ENCODE peak calls at places on chromosome 4, in nine cellular contexts. One of them, this sample, is unnamed.

GRCh38 chr4:124199755-124200154 is 512.8 kb downstream of the ANKRD50 start:
- DNase-seq in heart left ventricle: no peak
- DNase-seq in activated gamma-delta T cell treated with anti-CD3 and anti-CD28 coated beads, Interleukin-2, amount 50 U/mL, for 16 hours: no peak
- DNase-seq in stimulated activated CD4-positive, alpha-beta T cell treated with anti-CD3 and anti-CD28 coated beads, Interleukin-1b, Interleukin-23, amount 100 ng/mL, for 1 hour: no peak
- DNase-seq in effector CD4-positive, alpha-beta T cell: no peak
- DNase-seq in activated naive CD4-positive, alpha-beta T cell treated with anti-CD3 and anti-CD28 coated beads for 36 hours: no peak
- DNase-seq in naive thymus-derived CD4-positive, alpha-beta T cell: no peak
- DNase-seq in NCI-H1417: no peak
- DNase-seq in AG04450: no peak
- DNase-seq in this sample: no peak

GRCh38 chr4:8341691-8342090 is 72.1 kb downstream of the HTRA3 start:
- DNase-seq in heart left ventricle: peak; percentile 81
- DNase-seq in activated gamma-delta T cell treated with anti-CD3 and anti-CD28 coated beads, Interleukin-2, amount 50 U/mL, for 16 hours: no peak
- DNase-seq in stimulated activated CD4-positive, alpha-beta T cell treated with anti-CD3 and anti-CD28 coated beads, Interleukin-1b, Interleukin-23, amount 100 ng/mL, for 1 hour: no peak
- DNase-seq in effector CD4-positive, alpha-beta T cell: no peak
- DNase-seq in activated naive CD4-positive, alpha-beta T cell treated with anti-CD3 and anti-CD28 coated beads for 36 hours: no peak
- DNase-seq in naive thymus-derived CD4-positive, alpha-beta T cell: no peak
- DNase-seq in NCI-H1417: no peak
- DNase-seq in AG04450: no peak
- DNase-seq in this sample: no peak

GRCh38 chr4:156190606-156191005 is 236.9 kb upstream of the CTSO start:
- DNase-seq in heart left ventricle: no peak
- DNase-seq in activated gamma-delta T cell treated with anti-CD3 and anti-CD28 coated beads, Interleukin-2, amount 50 U/mL, for 16 hours: no peak
- DNase-seq in stimulated activated CD4-positive, alpha-beta T cell treated with anti-CD3 and anti-CD28 coated beads, Interleukin-1b, Interleukin-23, amount 100 ng/mL, for 1 hour: no peak
- DNase-seq in effector CD4-positive, alpha-beta T cell: no peak
- DNase-seq in activated naive CD4-positive, alpha-beta T cell treated with anti-CD3 and anti-CD28 coated beads for 36 hours: no peak
- DNase-seq in naive thymus-derived CD4-positive, alpha-beta T cell: no peak
- DNase-seq in NCI-H1417: no peak
- DNase-seq in AG04450: peak; percentile 44
- DNase-seq in this sample: no peak

GRCh38 chr4:87060957-87061356 is 126.1 kb downstream of the AFF1 start:
- DNase-seq in heart left ventricle: no peak
- DNase-seq in activated gamma-delta T cell treated with anti-CD3 and anti-CD28 coated beads, Interleukin-2, amount 50 U/mL, for 16 hours: no peak
- DNase-seq in stimulated activated CD4-positive, alpha-beta T cell treated with anti-CD3 and anti-CD28 coated beads, Interleukin-1b, Interleukin-23, amount 100 ng/mL, for 1 hour: no peak
- DNase-seq in effector CD4-positive, alpha-beta T cell: no peak
- DNase-seq in activated naive CD4-positive, alpha-beta T cell treated with anti-CD3 and anti-CD28 coated beads for 36 hours: no peak
- DNase-seq in naive thymus-derived CD4-positive, alpha-beta T cell: no peak
- DNase-seq in NCI-H1417: no peak
- DNase-seq in AG04450: peak; percentile 44
- DNase-seq in this sample: no peak

GRCh38 chr4:76879731-76880364 is 18.1 kb downstream of the SOWAHB start:
- DNase-seq in heart left ventricle: no peak
- DNase-seq in activated gamma-delta T cell treated with anti-CD3 and anti-CD28 coated beads, Interleukin-2, amount 50 U/mL, for 16 hours: no peak
- DNase-seq in stimulated activated CD4-positive, alpha-beta T cell treated with anti-CD3 and anti-CD28 coated beads, Interleukin-1b, Interleukin-23, amount 100 ng/mL, for 1 hour: no peak
- DNase-seq in effector CD4-positive, alpha-beta T cell: no peak
- DNase-seq in activated naive CD4-positive, alpha-beta T cell treated with anti-CD3 and anti-CD28 coated beads for 36 hours: no peak
- DNase-seq in naive thymus-derived CD4-positive, alpha-beta T cell: no peak
- DNase-seq in NCI-H1417: no peak
- DNase-seq in AG04450: peak; percentile 15
- DNase-seq in this sample: no peak

GRCh38 chr4:146900295-146900694 is 45.4 kb downstream of the TTC29 start:
- DNase-seq in heart left ventricle: no peak
- DNase-seq in activated gamma-delta T cell treated with anti-CD3 and anti-CD28 coated beads, Interleukin-2, amount 50 U/mL, for 16 hours: no peak
- DNase-seq in stimulated activated CD4-positive, alpha-beta T cell treated with anti-CD3 and anti-CD28 coated beads, Interleukin-1b, Interleukin-23, amount 100 ng/mL, for 1 hour: no peak
- DNase-seq in effector CD4-positive, alpha-beta T cell: no peak
- DNase-seq in activated naive CD4-positive, alpha-beta T cell treated with anti-CD3 and anti-CD28 coated beads for 36 hours: no peak
- DNase-seq in naive thymus-derived CD4-positive, alpha-beta T cell: no peak
- DNase-seq in NCI-H1417: no peak
- DNase-seq in AG04450: no peak
- DNase-seq in this sample: no peak

GRCh38 chr4:11480683-11481082 is 52.0 kb upstream of the HS3ST1 start:
- DNase-seq in heart left ventricle: peak; percentile 40
- DNase-seq in activated gamma-delta T cell treated with anti-CD3 and anti-CD28 coated beads, Interleukin-2, amount 50 U/mL, for 16 hours: no peak
- DNase-seq in stimulated activated CD4-positive, alpha-beta T cell treated with anti-CD3 and anti-CD28 coated beads, Interleukin-1b, Interleukin-23, amount 100 ng/mL, for 1 hour: no peak
- DNase-seq in effector CD4-positive, alpha-beta T cell: no peak
- DNase-seq in activated naive CD4-positive, alpha-beta T cell treated with anti-CD3 and anti-CD28 coated beads for 36 hours: peak; percentile 36
- DNase-seq in naive thymus-derived CD4-positive, alpha-beta T cell: no peak
- DNase-seq in NCI-H1417: no peak
- DNase-seq in AG04450: no peak
- DNase-seq in this sample: no peak

GRCh38 chr4:11720292-11720691 is 291.6 kb upstream of the HS3ST1 start:
- DNase-seq in heart left ventricle: no peak
- DNase-seq in activated gamma-delta T cell treated with anti-CD3 and anti-CD28 coated beads, Interleukin-2, amount 50 U/mL, for 16 hours: no peak
- DNase-seq in stimulated activated CD4-positive, alpha-beta T cell treated with anti-CD3 and anti-CD28 coated beads, Interleukin-1b, Interleukin-23, amount 100 ng/mL, for 1 hour: no peak
- DNase-seq in effector CD4-positive, alpha-beta T cell: no peak
- DNase-seq in activated naive CD4-positive, alpha-beta T cell treated with anti-CD3 and anti-CD28 coated beads for 36 hours: peak; percentile 14
- DNase-seq in naive thymus-derived CD4-positive, alpha-beta T cell: peak; percentile 4
- DNase-seq in NCI-H1417: peak; percentile 55
- DNase-seq in AG04450: no peak
- DNase-seq in this sample: no peak

GRCh38 chr4:107220976-107221375 is 184.9 kb upstream of the DKK2 start:
- DNase-seq in heart left ventricle: no peak
- DNase-seq in activated gamma-delta T cell treated with anti-CD3 and anti-CD28 coated beads, Interleukin-2, amount 50 U/mL, for 16 hours: no peak
- DNase-seq in stimulated activated CD4-positive, alpha-beta T cell treated with anti-CD3 and anti-CD28 coated beads, Interleukin-1b, Interleukin-23, amount 100 ng/mL, for 1 hour: no peak
- DNase-seq in effector CD4-positive, alpha-beta T cell: no peak
- DNase-seq in activated naive CD4-positive, alpha-beta T cell treated with anti-CD3 and anti-CD28 coated beads for 36 hours: no peak
- DNase-seq in naive thymus-derived CD4-positive, alpha-beta T cell: no peak
- DNase-seq in NCI-H1417: no peak
- DNase-seq in AG04450: no peak
- DNase-seq in this sample: no peak

GRCh38 chr4:53490965-53491622 is 100.2 kb downstream of the LNX1 start:
- DNase-seq in heart left ventricle: no peak
- DNase-seq in activated gamma-delta T cell treated with anti-CD3 and anti-CD28 coated beads, Interleukin-2, amount 50 U/mL, for 16 hours: no peak
- DNase-seq in stimulated activated CD4-positive, alpha-beta T cell treated with anti-CD3 and anti-CD28 coated beads, Interleukin-1b, Interleukin-23, amount 100 ng/mL, for 1 hour: no peak
- DNase-seq in effector CD4-positive, alpha-beta T cell: no peak
- DNase-seq in activated naive CD4-positive, alpha-beta T cell treated with anti-CD3 and anti-CD28 coated beads for 36 hours: no peak
- DNase-seq in naive thymus-derived CD4-positive, alpha-beta T cell: no peak
- DNase-seq in NCI-H1417: peak; percentile 24
- DNase-seq in AG04450: peak; percentile 72
- DNase-seq in this sample: no peak